ENCODE peak calls at places on chromosomes 1 and 21, in five cellular contexts. Z, S, V, Q and N are unnamed samples.

GRCh38 chr1:208013210-208013609 is 102.3 kb upstream of the CD34 start:
- DNase-seq in Z (no peak), S (no peak), V (no peak), Q (no peak), N (no peak)

GRCh38 chr1:172727956-172728603 is 69.2 kb downstream of the FASLG start:
- DNase-seq in Z (peak), S (peak), V (no peak), Q (no peak), N (peak)

GRCh38 chr1:56301791-56302190 is 277.6 kb downstream of the PLPP3 start:
- DNase-seq in Z (peak), S (no peak), V (no peak), Q (no peak), N (no peak)

GRCh38 chr1:41533731-41534080 is 49.2 kb upstream of the EDN2 start:
- DNase-seq in Z (no peak), S (no peak), V (no peak), Q (no peak), N (no peak)

GRCh38 chr1:201645956-201646355 is 107.0 kb downstream of the NAV1 start:
- DNase-seq in Z (no peak), S (no peak), V (no peak), Q (no peak), N (no peak)

GRCh38 chr21:38067086-38067739 is 151.0 kb upstream of the KCNJ6 start:
- DNase-seq in Z (no peak), S (no peak), V (no peak), Q (no peak), N (no peak)

GRCh38 chr1:59743324-59744108 is 71.2 kb upstream of the HOOK1 start:
- DNase-seq in Z (peak), S (no peak), V (no peak), Q (no peak), N (no peak)

GRCh38 chr21:16579538-16579937 is 849.8 kb downstream of the USP25 start:
- DNase-seq in Z (peak), S (no peak), V (no peak), Q (peak), N (peak)

GRCh38 chr1:116573388-116574100 is 2.7 kb upstream of the CD58 start:
- DNase-seq in Z (no peak), S (no peak), V (no peak), Q (no peak), N (no peak)

GRCh38 chr1:170032531-170033295 is 41.8 kb downstream of the KIFAP3 start:
- DNase-seq in Z (peak), S (no peak), V (no peak), Q (no peak), N (no peak)

GRCh38 chr1:100866041-100866900 is 28.4 kb downstream of the EXTL2 start:
- DNase-seq in Z (peak), S (peak), V (no peak), Q (peak), N (peak)

DNA sequence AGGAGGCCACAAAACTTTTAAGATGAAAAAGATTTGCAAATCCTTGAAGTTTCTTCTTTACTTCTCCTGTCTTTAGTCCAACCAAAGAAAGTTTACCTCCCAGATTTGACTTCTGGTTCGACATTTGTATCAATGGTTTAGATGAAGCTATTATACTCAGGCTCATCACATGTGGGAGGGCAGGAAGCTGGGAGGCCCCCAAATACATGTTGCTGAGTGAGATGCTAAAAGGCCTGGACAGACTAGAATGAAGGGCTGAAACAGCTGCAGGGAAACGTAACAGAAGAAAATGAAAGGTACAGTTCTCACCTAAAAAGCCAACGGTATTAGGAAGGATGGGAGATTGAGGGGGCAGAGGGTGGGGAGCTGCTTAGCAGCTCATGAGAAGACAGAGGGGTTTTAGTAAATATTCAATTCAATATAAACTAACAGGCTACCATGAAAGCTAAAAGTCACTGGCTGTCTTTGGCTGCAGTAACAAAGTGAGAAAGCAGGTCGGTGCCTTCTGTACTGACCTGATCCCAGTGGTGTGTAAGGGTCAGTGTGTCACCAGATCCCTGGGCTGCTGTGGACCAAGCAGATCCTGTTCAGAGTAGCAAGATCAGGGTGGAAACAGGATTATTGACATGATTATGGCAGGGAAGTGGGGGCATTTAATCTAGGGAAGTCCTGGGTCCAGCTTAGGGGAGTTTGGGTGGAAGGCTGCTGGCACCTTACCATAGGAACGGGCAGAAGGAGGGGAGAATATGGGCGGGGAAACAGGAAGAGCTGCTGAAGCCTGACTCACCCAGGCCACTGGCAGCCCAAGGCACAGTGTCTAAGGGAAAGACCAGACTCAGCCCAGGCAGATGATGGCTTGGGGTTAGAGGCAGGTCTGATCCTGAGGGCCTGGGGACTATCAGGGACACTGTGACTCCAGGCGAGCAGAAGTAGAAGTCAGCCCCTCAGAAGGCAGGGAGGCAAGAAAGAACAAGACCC is 60.4 kb downstream of the KCNN3 start:
- DNase-seq in Z (no peak), S (no peak), V (no peak), Q (no peak), N (no peak)
- H3K4me3 ChIP-seq in Z (no peak), S (no peak), V (no peak), Q (no peak), N (no peak)

GRCh38 chr21:36747815-36748381 is 49.0 kb downstream of the SIM2 start:
- DNase-seq in Z (no peak), S (peak), V (no peak), Q (peak), N (no peak)
- TF ChIP-seq EZH2 in Z (no peak), S (no peak), V (no peak), Q (peak), N (no peak)

DNA sequence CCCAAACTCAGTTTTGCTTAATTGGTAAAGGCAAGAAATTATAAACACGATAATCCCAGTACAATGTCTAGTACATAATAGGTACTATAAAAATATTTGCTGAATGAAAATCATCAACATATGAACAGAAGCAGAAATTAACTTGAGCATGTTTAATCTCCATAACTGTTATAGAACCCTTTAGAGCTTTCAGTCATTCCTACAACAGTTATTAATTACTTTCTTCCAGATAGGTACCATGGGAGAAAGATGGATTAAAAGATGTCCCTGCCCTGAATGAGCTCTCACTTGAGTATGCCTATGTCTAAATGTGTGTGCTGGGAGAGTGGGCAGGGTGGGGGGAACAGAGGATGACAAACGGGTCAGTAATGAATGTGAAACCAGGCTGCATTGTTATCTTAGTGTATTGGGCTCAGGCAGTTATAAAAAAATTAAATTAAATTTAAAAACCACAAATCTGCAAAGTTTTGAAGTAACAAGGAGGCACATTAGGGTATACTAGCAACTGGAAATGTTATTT is 2.4 kb downstream of the EPS15 start:
- DNase-seq in Z (no peak), S (no peak), V (no peak), Q (no peak), N (no peak)
- H3K4me3 ChIP-seq in Z (peak), S (no peak), V (no peak), Q (no peak), N (peak)

DNA sequence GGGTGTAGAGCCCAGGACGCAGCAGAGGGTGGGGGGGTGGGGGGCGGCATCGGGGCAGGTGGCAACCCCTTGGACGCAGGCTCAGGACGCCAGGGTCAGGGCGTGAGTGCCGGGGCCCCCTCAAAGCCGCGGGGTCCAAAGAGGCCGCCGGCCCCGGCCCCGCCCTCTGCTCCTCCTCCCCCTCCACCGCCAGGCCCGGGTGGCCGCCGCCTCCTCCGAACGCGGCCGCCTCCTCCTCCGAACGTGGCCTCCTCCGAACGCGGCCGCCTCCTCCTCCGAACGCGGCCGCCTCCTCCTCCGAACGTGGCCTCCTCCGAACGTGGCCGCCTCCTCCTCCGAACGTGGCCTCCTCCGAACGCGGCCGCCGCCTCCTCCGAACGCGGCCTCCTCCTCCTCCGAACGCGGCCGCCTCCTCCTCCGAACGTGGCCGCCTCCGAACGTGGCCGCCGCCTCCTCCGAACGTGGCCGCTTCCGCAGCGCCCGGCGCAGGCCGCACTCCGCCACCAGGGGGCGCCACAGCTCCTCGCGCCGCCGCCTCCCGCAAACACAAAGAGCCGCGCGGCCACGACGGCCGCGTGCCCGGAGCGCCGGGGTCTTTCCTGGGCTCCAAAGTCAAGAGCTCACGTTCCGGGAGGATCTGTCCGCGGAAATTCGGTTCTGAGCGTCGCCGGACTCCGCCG is 19.3 kb upstream of the SAMD11 start:
- DNase-seq in Z (peak), S (peak), V (no peak), Q (peak), N (peak)
- TF ChIP-seq EZH2 in Z (no peak), S (no peak), V (peak), Q (no peak), N (no peak)

GRCh38 chr21:44614161-44614631 is 2.3 kb downstream of the KRTAP10-8 start:
- DNase-seq in Z (no peak), S (no peak), V (no peak), Q (no peak), N (no peak)
- H3K4me3 ChIP-seq in Z (no peak), S (no peak), V (no peak), Q (no peak), N (no peak)

GRCh38 chr21:44757731-44758130 is 43.9 kb downstream of the UBE2G2 start:
- DNase-seq in Z (no peak), S (no peak), V (no peak), Q (no peak), N (no peak)
- TF ChIP-seq EZH2 in Z (no peak), S (no peak), V (no peak), Q (no peak), N (no peak)

GRCh38 chr1:160351629-160352028 is 8.4 kb downstream of the NCSTN start:
- DNase-seq in Z (no peak), S (no peak), V (no peak), Q (no peak), N (no peak)
- H3K4me3 ChIP-seq in Z (no peak), S (no peak), V (no peak), Q (no peak), N (no peak)

GRCh38 chr1:154502742-154503111 is 515 bp upstream of the SHE start:
- DNase-seq in Z (no peak), S (peak), V (no peak), Q (no peak), N (no peak)
- TF ChIP-seq EZH2 in Z (no peak), S (no peak), V (no peak), Q (no peak), N (no peak)